ENCODE peak calls at places on chromosomes 6 and 20, in six cellular contexts. G is NB4, O is IMR-90, L is adrenal gland, D is ovary, H is H1. X is an unnamed sample.

GRCh38 chr20:33169176-33169794 is 1.3 kb downstream of the BPIFA2 start:
- DNase-seq in G (peak), O (no peak), L (no peak), D (no peak), H (no peak), X (no peak)

GRCh38 chr20:17811605-17811965 is 111.8 kb downstream of the BANF2 start:
- DNase-seq in G (no peak), O (no peak), L (no peak), D (no peak), H (no peak), X (no peak)

GRCh38 chr20:51313275-51313898 is 229.1 kb downstream of the NFATC2 start:
- DNase-seq in G (no peak), O (peak), L (no peak), D (no peak), H (no peak), X (no peak)

GRCh38 chr6:33290459-33290858 is 1.1 kb downstream of the PFDN6 start:
- DNase-seq in G (no peak), O (no peak), L (no peak), D (no peak), H (no peak), X (no peak)

GRCh38 chr20:32870489-32870888 is 11.8 kb downstream of the EFCAB8 start:
- DNase-seq in G (no peak), O (no peak), L (no peak), D (no peak), H (no peak), X (no peak)

GRCh38 chr6:169970306-169970988 is 219.0 kb downstream of the ERMARD start:
- DNase-seq in G (no peak), O (no peak), L (no peak), D (no peak), H (no peak), X (no peak)

GRCh38 chr6:4350571-4351505 is 215.5 kb upstream of the ECI2 start:
- DNase-seq in G (no peak), O (peak), L (peak), D (peak), H (no peak), X (no peak)

GRCh38 chr6:17965397-17965796 is 22.0 kb downstream of the KIF13A start:
- DNase-seq in G (no peak), O (peak), L (no peak), D (no peak), H (no peak), X (no peak)

GRCh38 chr6:147567141-147567805 is 58.8 kb downstream of the SAMD5 start:
- DNase-seq in G (no peak), O (no peak), L (no peak), D (no peak), H (no peak), X (no peak)

GRCh38 chr6:110944681-110945151 is 13.8 kb upstream of the GTF3C6 start:
- DNase-seq in G (peak), O (peak), L (no peak), D (no peak), H (no peak), X (no peak)

GRCh38 chr6:157232161-157232895 is 91.0 kb downstream of the TMEM242 start:
- DNase-seq in G (no peak), O (no peak), L (no peak), D (peak), H (no peak), X (no peak)

GRCh38 chr6:14454467-14454763 is 336.8 kb downstream of the CD83 start:
- DNase-seq in G (no peak), O (no peak), L (no peak), D (no peak), H (no peak), X (no peak)

GRCh38 chr6:36244641-36245280 is 25.1 kb upstream of the PNPLA1 start:
- DNase-seq in G (no peak), O (peak), L (no peak), D (no peak), H (no peak), X (no peak)

GRCh38 chr6:62746161-62746560 is 460.1 kb upstream of the KHDRBS2 start:
- DNase-seq in G (no peak), O (no peak), L (no peak), D (no peak), H (no peak), X (no peak)

DNA sequence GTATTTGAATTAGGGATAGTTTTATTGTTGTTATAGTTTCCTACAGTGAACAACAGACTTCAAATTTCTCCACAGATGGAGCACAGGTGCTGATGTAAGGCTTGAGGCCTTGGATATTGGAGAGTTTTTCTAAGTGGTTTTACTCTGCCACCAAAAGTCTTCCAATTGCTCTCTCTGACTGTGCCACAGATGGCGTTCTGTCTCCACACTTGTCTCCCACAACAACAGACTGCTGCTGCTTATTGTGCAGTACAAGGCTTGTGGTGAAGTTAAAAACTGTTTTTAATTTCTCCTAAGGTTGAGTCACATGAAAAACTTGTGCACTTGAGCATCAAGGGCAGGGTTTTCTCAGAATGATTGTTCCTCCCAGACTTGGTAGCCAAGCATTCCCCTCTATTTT is 460.9 kb upstream of the KHDRBS2 start:
- DNase-seq in G (no peak), O (no peak), L (no peak), D (no peak), H (no peak), X (no peak)
- TF ChIP-seq POLR2A in G (no peak), O (no peak), L (no peak), D (no peak), H (no peak), X (no peak)

GRCh38 chr20:35296101-35296554 is 3.9 kb upstream of the FAM83C start:
- DNase-seq in G (no peak), O (no peak), L (no peak), D (peak), H (no peak), X (no peak)

GRCh38 chr20:35295674-35296073 is 3.4 kb upstream of the FAM83C start:
- DNase-seq in G (no peak), O (no peak), L (no peak), D (no peak), H (no peak), X (no peak)

GRCh38 chr20:35298264-35298663 is 6.0 kb upstream of the FAM83C start:
- DNase-seq in G (no peak), O (no peak), L (peak), D (no peak), H (no peak), X (no peak)

GRCh38 chr20:35297740-35298139 is 5.5 kb upstream of the FAM83C start:
- DNase-seq in G (no peak), O (no peak), L (no peak), D (no peak), H (no peak), X (no peak)

GRCh38 chr20:35297153-35297552 is 4.9 kb upstream of the FAM83C start:
- DNase-seq in G (peak), O (no peak), L (peak), D (no peak), H (no peak), X (no peak)
- TF ChIP-seq CTCF in G (peak), O (no peak), L (no peak), D (no peak), H (no peak), X (no peak)

GRCh38 chr6:166774292-166774691 is 147.2 kb upstream of the RPS6KA2 start:
- DNase-seq in G (no peak), O (no peak), L (no peak), D (no peak), H (no peak), X (no peak)

GRCh38 chr6:166776571-166776970 is 149.5 kb upstream of the RPS6KA2 start:
- DNase-seq in G (no peak), O (no peak), L (no peak), D (no peak), H (no peak), X (no peak)

GRCh38 chr6:166775923-166776220 is 148.8 kb upstream of the RPS6KA2 start:
- DNase-seq in G (no peak), O (no peak), L (no peak), D (no peak), H (no peak), X (no peak)

GRCh38 chr6:166774770-166775169 is 147.7 kb upstream of the RPS6KA2 start:
- DNase-seq in G (no peak), O (no peak), L (no peak), D (no peak), H (no peak), X (no peak)

DNA sequence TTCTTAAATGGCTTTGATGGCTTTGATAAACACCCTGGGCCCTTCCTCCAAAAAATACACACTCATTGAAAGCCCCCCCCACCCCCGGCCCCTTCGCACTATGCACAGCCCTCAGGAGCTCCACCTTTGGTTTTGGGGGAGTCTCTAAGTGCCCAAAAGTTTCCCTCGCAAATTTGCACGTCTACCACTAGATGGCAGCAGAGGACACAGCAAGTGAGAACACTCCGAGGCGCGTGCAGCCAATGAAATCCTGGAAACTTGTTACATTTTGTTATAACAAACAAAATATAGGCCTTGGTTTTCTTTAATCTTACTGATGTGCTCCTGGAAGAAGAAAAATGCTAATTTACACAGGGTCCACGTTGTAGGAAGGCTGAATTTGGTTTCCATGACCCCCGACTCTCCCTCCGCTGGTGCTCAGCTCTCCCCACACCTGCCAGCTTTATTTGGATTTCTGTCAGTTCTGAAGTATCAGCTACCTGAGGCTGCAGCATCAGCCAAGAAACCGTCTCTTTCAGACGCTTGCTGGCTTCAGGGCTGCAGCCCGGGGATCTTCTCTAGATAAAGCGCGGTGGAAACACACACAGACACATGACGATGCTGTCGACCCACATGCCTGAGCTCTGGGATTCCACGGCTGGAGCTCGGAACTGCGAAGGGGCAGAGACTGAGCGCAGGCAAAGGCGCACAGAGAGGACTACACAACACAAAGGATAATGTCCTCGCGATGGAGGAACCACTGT is 148.3 kb upstream of the RPS6KA2 start:
- DNase-seq in G (peak), O (peak), L (peak), D (peak), H (no peak), X (no peak)
- H3K4me3 ChIP-seq in G (no peak), O (no peak), L (no peak), D (no peak), H (no peak), X (no peak)

GRCh38 chr6:143139239-143139784 is 78.6 kb downstream of the AIG1 start:
- DNase-seq in G (no peak), O (no peak), L (peak), D (no peak), H (no peak), X (no peak)

GRCh38 chr6:143140767-143141166 is 80.1 kb downstream of the AIG1 start:
- DNase-seq in G (no peak), O (no peak), L (no peak), D (no peak), H (no peak), X (no peak)

GRCh38 chr6:143135326-143135725 is 74.6 kb downstream of the AIG1 start:
- DNase-seq in G (no peak), O (no peak), L (no peak), D (no peak), H (no peak), X (no peak)

GRCh38 chr6:143136647-143137046 is 76.0 kb downstream of the AIG1 start:
- DNase-seq in G (no peak), O (no peak), L (no peak), D (no peak), H (no peak), X (no peak)

DNA sequence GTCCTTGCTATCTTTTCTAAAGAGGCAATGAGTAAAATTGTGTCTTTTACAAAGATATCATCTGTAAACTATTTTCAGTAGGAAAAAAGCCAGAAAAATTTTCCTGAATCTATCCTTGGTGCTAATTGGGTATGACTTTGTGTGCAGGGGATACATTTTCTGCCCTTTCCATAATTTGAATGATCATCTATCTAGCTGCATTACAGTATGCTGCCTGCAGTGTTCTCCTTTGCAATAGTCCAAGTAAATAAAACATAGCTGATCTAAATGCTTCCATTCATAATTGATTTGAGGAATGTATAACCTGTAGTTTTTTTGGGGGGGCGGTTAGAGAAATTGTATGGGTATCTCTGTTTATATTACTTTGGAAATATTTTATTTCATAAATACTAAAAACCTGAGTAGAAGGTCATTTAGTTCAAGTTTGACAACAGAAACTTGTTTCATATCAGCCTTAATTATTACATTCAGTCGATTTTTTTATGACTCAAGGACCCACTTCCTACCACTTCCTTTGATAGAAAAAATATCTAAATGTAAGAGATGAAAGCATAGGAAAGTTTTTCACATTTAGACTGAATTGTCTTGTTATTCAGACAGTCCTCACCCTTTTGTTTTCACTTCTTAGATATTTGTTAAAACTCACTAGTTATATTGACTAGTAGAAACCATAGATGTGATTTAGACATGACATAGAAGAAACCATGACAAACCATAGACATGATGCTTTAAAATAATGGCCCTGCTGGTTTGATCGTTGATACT is 75.3 kb downstream of the AIG1 start:
- DNase-seq in G (no peak), O (no peak), L (no peak), D (no peak), H (no peak), X (no peak)
- TF ChIP-seq POLR2A in G (no peak), O (no peak), L (no peak), D (no peak), H (no peak), X (no peak)

DNA sequence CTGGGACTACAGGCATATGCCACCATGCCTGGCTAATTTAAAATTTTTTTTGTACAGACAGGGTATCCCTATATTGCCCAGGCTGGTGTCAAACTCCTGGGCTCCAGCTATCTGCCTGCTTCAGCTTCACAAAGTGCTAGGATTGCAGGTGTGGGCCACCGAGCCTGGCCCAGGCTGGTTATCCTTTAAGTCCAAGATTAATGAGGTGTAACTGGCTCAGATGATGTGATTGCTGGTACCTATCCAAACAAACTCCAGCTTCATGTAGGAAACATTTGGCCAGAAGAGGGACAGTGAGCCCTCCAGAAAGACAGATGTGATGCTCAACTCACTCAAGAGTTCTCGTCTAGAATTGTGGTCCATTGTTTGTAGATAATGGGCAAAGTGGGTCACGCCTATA is 9.2 kb upstream of the ZNF318 start:
- DNase-seq in G (no peak), O (peak), L (no peak), D (no peak), H (no peak), X (no peak)
- TF ChIP-seq CTCF in G (no peak), O (no peak), L (no peak), D (no peak), H (no peak), X (no peak)

X was measured in tibial nerve.